ENCODE peak calls at places on chromosomes 11 and 22, in nine cellular contexts. H is HFF-Myc, A is DMS153, K is RWPE2, Q is M059J, T is NCI-H1092, J is RPMI7951, D is substantia nigra, U is NCI-H1436. I is an unnamed sample.

GRCh38 chr11:35012467-35013191 is 96.2 kb downstream of the PDHX start:
- DNase-seq in U (no peak), J (no peak), D (no peak), H (no peak), A (no peak), K (no peak), Q (no peak), T (no peak), I (peak; percentile 68)

GRCh38 chr22:47006433-47006832 is 244.0 kb downstream of the TBC1D22A start:
- DNase-seq in K (no peak), U (no peak), J (no peak), H (no peak), Q (no peak), T (no peak), D (no peak), A (no peak), I (no peak)

GRCh38 chr11:67996622-67997459 is 7.1 kb downstream of the UNC93B1 start:
- DNase-seq in T (no peak), A (no peak), D (no peak), U (no peak), K (peak; percentile 73), H (no peak), Q (no peak), J (no peak), I (no peak)

GRCh38 chr11:116611998-116612620 is 160.7 kb downstream of the BUD13 start:
- DNase-seq in K (no peak), Q (no peak), T (no peak), J (no peak), H (no peak), D (no peak), U (no peak), A (no peak), I (no peak)

GRCh38 chr11:120134106-120134930 is 3.6 kb downstream of the TRIM29 start:
- DNase-seq in U (no peak), K (peak; percentile 30), Q (no peak), T (no peak), A (no peak), D (no peak), J (no peak), H (no peak), I (peak; percentile 38)

GRCh38 chr11:77724639-77725038 is 87.0 kb upstream of the CLNS1A start:
- DNase-seq in J (no peak), D (no peak), T (no peak), A (no peak), U (peak; percentile 52), H (no peak), Q (no peak), K (no peak), I (no peak)

GRCh38 chr22:23104109-23104971 is 34.0 kb downstream of the GNAZ start:
- DNase-seq in D (no peak), Q (no peak), T (no peak), J (no peak), A (no peak), K (no peak), H (no peak), U (no peak), I (no peak)

GRCh38 chr22:37231406-37232139 is 12.5 kb downstream of the RAC2 start:
- DNase-seq in T (no peak), D (no peak), J (no peak), H (no peak), A (no peak), Q (no peak), K (no peak), U (no peak), I (peak; percentile 83)

GRCh38 chr11:46119352-46120216 is 1.7 kb downstream of the PHF21A start:
- DNase-seq in A (no peak), H (no peak), J (peak; percentile 67), D (peak; percentile 34), T (peak; percentile 28), U (peak; percentile 8), K (no peak), Q (peak; percentile 73), I (peak; percentile 85)

GRCh38 chr22:17804331-17805080 is 30.2 kb upstream of the BID start:
- DNase-seq in J (no peak), H (no peak), U (no peak), K (no peak), T (no peak), Q (no peak), D (no peak), A (no peak), I (no peak)

GRCh38 chr11:115869780-115870431 is 365.7 kb upstream of the CADM1 start:
- DNase-seq in K (no peak), J (peak; percentile 81), H (no peak), U (peak; percentile 26), T (peak; percentile 48), D (no peak), Q (peak; percentile 41), A (peak; percentile 49), I (no peak)

GRCh38 chr22:22098457-22099193 is 116.0 kb upstream of the TOP3B start:
- DNase-seq in H (no peak), D (no peak), K (no peak), U (no peak), Q (no peak), T (no peak), J (no peak), A (no peak), I (no peak)

GRCh38 chr11:35359321-35360058 is 59.9 kb downstream of the SLC1A2 start:
- DNase-seq in H (no peak), K (no peak), J (no peak), D (no peak), U (no peak), T (no peak), A (no peak), Q (no peak), I (no peak)

GRCh38 chr11:62575156-62575555 is 1.5 kb upstream of the EEF1G start:
- DNase-seq in U (no peak), K (no peak), T (no peak), A (no peak), Q (no peak), H (no peak), D (no peak), J (no peak), I (no peak)

GRCh38 chr11:59174664-59175033 is 2.7 kb downstream of the DTX4 start:
- DNase-seq in D (no peak), J (peak; percentile 74), T (no peak), Q (peak; percentile 85), U (no peak), H (no peak), K (no peak), A (no peak), I (no peak)

GRCh38 chr11:13970986-13971385 is 8.5 kb downstream of the SPON1 start:
- DNase-seq in D (no peak), T (peak; percentile 15), U (no peak), H (no peak), A (peak; percentile 11), K (no peak), J (no peak), Q (peak; percentile 48), I (no peak)

GRCh38 chr22:50612715-50613221 is 12.2 kb downstream of the MAPK8IP2 start:
- DNase-seq in D (no peak), T (no peak), Q (no peak), K (no peak), U (no peak), J (no peak), A (peak; percentile 41), H (no peak), I (no peak)

GRCh38 chr11:95443386-95443785 is 212.4 kb upstream of the SESN3 start:
- DNase-seq in A (no peak), U (no peak), H (no peak), D (no peak), T (no peak), Q (no peak), K (no peak), J (no peak), I (peak; percentile 67)

GRCh38 chr11:129090056-129090455 is 102.1 kb downstream of the ARHGAP32 start:
- DNase-seq in U (no peak), T (no peak), K (no peak), H (no peak), Q (no peak), D (no peak), A (no peak), J (no peak), I (no peak)

GRCh38 chr22:28582806-28583205 is 96.8 kb downstream of the TTC28 start:
- DNase-seq in K (no peak), A (no peak), J (peak; percentile 54), H (peak; percentile 89), Q (peak; percentile 35), U (no peak), T (no peak), D (no peak), I (no peak)

GRCh38 chr11:67265633-67266423 is 445 bp upstream of the GRK2 start:
- DNase-seq in Q (peak; percentile 45), A (no peak), D (peak; percentile 45), K (peak; percentile 47), U (no peak), J (peak; percentile 54), T (peak; percentile 43), H (no peak), I (peak; percentile 94)

GRCh38 chr11:2752923-2753322 is 53.1 kb upstream of the KCNQ1OT1 start:
- DNase-seq in D (no peak), A (no peak), H (no peak), U (no peak), T (no peak), K (no peak), Q (no peak), J (no peak), I (peak; percentile 50)

GRCh38 chr22:43995057-43995685 is 28.9 kb upstream of the PARVB start:
- DNase-seq in H (no peak), T (no peak), J (no peak), K (no peak), D (no peak), A (no peak), Q (no peak), U (no peak), I (peak; percentile 48)

GRCh38 chr22:18118345-18118915 is 7.8 kb downstream of the TUBA8 start:
- DNase-seq in T (no peak), K (no peak), J (no peak), A (no peak), H (no peak), D (no peak), Q (no peak), U (no peak), I (no peak)

GRCh38 chr22:47310601-47311000 is 548.2 kb downstream of the TBC1D22A start:
- DNase-seq in A (no peak), T (no peak), U (no peak), H (no peak), Q (peak; percentile 64), K (no peak), J (no peak), D (no peak), I (no peak)

GRCh38 chr22:19530751-19531150 is 6.5 kb upstream of the CLDN5 start:
- DNase-seq in A (no peak), U (no peak), H (no peak), J (no peak), Q (no peak), D (no peak), T (no peak), K (no peak), I (peak; percentile 28)

GRCh38 chr11:117720061-117720511 is 76.9 kb downstream of the DSCAML1 start:
- DNase-seq in Q (no peak), K (no peak), A (no peak), T (peak; percentile 25), H (no peak), D (no peak), J (no peak), U (peak; percentile 47), I (no peak)

GRCh38 chr11:121441533-121441932 is 10.6 kb upstream of the SORL1 start:
- DNase-seq in D (no peak), U (no peak), J (no peak), Q (no peak), T (no peak), A (no peak), K (no peak), H (no peak), I (no peak)

GRCh38 chr11:44934735-44935250 is 15.9 kb downstream of the TP53I11 start:
- DNase-seq in Q (no peak), A (no peak), D (no peak), U (no peak), K (no peak), J (no peak), H (no peak), T (no peak), I (no peak)

GRCh38 chr11:14380947-14381555 is 22.1 kb upstream of the RRAS2 start:
- DNase-seq in J (peak; percentile 65), A (no peak), H (no peak), T (peak; percentile 24), K (no peak), U (no peak), D (peak; percentile 12), Q (peak; percentile 72), I (peak; percentile 74)

GRCh38 chr11:61037694-61038093 is 64.6 kb upstream of the CD5 start:
- DNase-seq in J (peak; percentile 16), A (no peak), Q (peak; percentile 56), U (no peak), K (no peak), D (no peak), H (no peak), T (no peak), I (no peak)